ENCODE peak calls at places on chromosomes 12 and 14, in four cellular contexts. One of them, this sample, is unnamed. For H3K27me3, the result is how much of the 10 kb centered on the place peaks cover.

GRCh38 chr14:92680781-92681650 is 67.4 kb downstream of the LGMN start:
- DNase-seq in cardiac muscle cell: peak
- DNase-seq in IMR-90: peak
- DNase-seq in iPS DF 6.9: no peak
- DNase-seq in this sample: peak

GRCh38 chr14:34457186-34457585 is 4.9 kb downstream of the SPTSSA start:
- DNase-seq in cardiac muscle cell: no peak
- DNase-seq in IMR-90: no peak
- DNase-seq in iPS DF 6.9: no peak
- DNase-seq in this sample: no peak

GRCh38 chr12:96882862-96883261 is 24.2 kb upstream of the NEDD1 start:
- DNase-seq in cardiac muscle cell: no peak
- DNase-seq in IMR-90: peak
- DNase-seq in iPS DF 6.9: no peak
- DNase-seq in this sample: no peak

GRCh38 chr12:124551268-124552144 is 15.9 kb downstream of the NCOR2 start:
- DNase-seq in cardiac muscle cell: peak
- DNase-seq in IMR-90: peak
- DNase-seq in iPS DF 6.9: no peak
- DNase-seq in this sample: no peak

GRCh38 chr12:25382311-25383106 is 131.8 kb upstream of the KRAS start:
- DNase-seq in cardiac muscle cell: no peak
- DNase-seq in IMR-90: no peak
- DNase-seq in iPS DF 6.9: no peak
- DNase-seq in this sample: no peak

GRCh38 chr14:61080591-61081010 is 99.6 kb downstream of the SLC38A6 start:
- DNase-seq in cardiac muscle cell: no peak
- DNase-seq in IMR-90: peak
- DNase-seq in iPS DF 6.9: no peak
- DNase-seq in this sample: no peak

GRCh38 chr14:102985665-102986064 is 63.2 kb downstream of the AMN start:
- DNase-seq in cardiac muscle cell: no peak
- DNase-seq in IMR-90: no peak
- DNase-seq in iPS DF 6.9: no peak
- DNase-seq in this sample: no peak

GRCh38 chr12:76450690-76451089 is 102.5 kb upstream of the BBS10 start:
- DNase-seq in cardiac muscle cell: no peak
- DNase-seq in IMR-90: peak
- DNase-seq in iPS DF 6.9: no peak
- DNase-seq in this sample: no peak

GRCh38 chr14:100526057-100526456 is 61.2 kb downstream of the BEGAIN start:
- DNase-seq in cardiac muscle cell: no peak
- DNase-seq in IMR-90: no peak
- DNase-seq in iPS DF 6.9: no peak
- DNase-seq in this sample: no peak

GRCh38 chr14:47277703-47278102 is 397.7 kb downstream of the MDGA2 start:
- DNase-seq in cardiac muscle cell: no peak
- DNase-seq in IMR-90: no peak
- DNase-seq in iPS DF 6.9: no peak
- DNase-seq in this sample: no peak

GRCh38 chr14:68787235-68787727 is 5.6 kb downstream of the ZFP36L1 start:
- DNase-seq in cardiac muscle cell: no peak
- DNase-seq in IMR-90: no peak
- DNase-seq in iPS DF 6.9: no peak
- DNase-seq in this sample: no peak

GRCh38 chr14:57058319-57058718 is 210.4 kb downstream of the EXOC5 start:
- DNase-seq in cardiac muscle cell: no peak
- DNase-seq in IMR-90: no peak
- DNase-seq in iPS DF 6.9: no peak
- DNase-seq in this sample: no peak

GRCh38 chr14:80315681-80316080 is 104.4 kb upstream of the DIO2 start:
- DNase-seq in cardiac muscle cell: no peak
- DNase-seq in IMR-90: peak
- DNase-seq in iPS DF 6.9: peak
- DNase-seq in this sample: no peak

GRCh38 chr12:2803635-2804380 is 8.7 kb upstream of the ITFG2 start:
- DNase-seq in cardiac muscle cell: no peak
- DNase-seq in IMR-90: no peak
- DNase-seq in iPS DF 6.9: no peak
- DNase-seq in this sample: no peak

DNA sequence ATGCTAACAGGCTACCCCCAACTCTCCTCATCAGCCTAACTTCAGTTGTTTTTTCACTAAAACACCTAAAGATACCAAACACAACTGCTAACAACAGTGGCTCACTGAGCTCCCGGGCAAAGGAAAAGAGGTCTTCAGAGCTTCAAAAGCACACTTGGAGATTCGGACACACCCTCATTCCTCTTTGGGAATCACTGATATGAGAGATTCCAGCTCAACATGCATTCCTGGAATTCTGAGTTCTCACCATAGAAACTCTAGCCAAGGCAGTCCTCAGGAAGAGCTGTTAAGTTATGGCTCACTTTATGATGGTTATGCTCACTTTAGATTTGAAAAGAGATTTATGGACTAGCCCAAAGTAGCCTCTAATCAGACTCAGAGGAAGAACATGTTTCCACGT is 40.1 kb downstream of the STXBP6 start:
- DNase-seq in cardiac muscle cell: peak
- DNase-seq in IMR-90: peak
- DNase-seq in iPS DF 6.9: no peak
- DNase-seq in this sample: no peak
- H3K27ac ChIP-seq in cardiac muscle cell: no peak
- H3K27ac ChIP-seq in IMR-90: no peak
- H3K27ac ChIP-seq in iPS DF 6.9: no peak
- H3K27ac ChIP-seq in this sample: no peak

DNA sequence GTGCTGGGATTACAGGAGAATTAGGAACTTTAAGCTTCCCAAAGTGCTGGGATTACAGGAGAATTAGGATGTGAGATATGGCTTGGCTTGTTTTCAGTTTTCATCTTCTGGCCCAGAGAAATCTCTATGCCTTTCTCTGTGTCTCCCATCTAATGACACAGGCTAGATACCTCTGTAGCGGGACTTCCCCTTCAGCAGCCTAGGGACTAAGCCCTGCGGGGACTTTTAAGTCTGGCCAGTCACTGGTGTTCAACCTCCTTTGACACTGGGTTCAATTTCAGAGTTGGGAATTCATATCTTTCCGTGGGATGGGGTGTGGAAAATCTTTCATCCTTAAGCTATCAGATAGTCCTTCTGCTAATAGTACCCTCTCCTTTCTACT is 6.2 kb downstream of the RFC5 start:
- DNase-seq in cardiac muscle cell: no peak
- DNase-seq in IMR-90: no peak
- DNase-seq in iPS DF 6.9: no peak
- DNase-seq in this sample: no peak
- H3K27me3 ChIP-seq in cardiac muscle cell: under half
- H3K27me3 ChIP-seq in IMR-90: under half
- H3K27me3 ChIP-seq in iPS DF 6.9: under half
- H3K27me3 ChIP-seq in this sample: under half

GRCh38 chr14:58805605-58806358 is 168.0 kb downstream of the DACT1 start:
- DNase-seq in cardiac muscle cell: no peak
- DNase-seq in IMR-90: peak
- DNase-seq in iPS DF 6.9: no peak
- DNase-seq in this sample: no peak

GRCh38 chr14:58812050-58812690 is 174.4 kb downstream of the DACT1 start:
- DNase-seq in cardiac muscle cell: no peak
- DNase-seq in IMR-90: no peak
- DNase-seq in iPS DF 6.9: no peak
- DNase-seq in this sample: no peak

GRCh38 chr14:58807271-58807670 is 169.5 kb downstream of the DACT1 start:
- DNase-seq in cardiac muscle cell: no peak
- DNase-seq in IMR-90: no peak
- DNase-seq in iPS DF 6.9: no peak
- DNase-seq in this sample: no peak

GRCh38 chr14:58809520-58809919 is 171.8 kb downstream of the DACT1 start:
- DNase-seq in cardiac muscle cell: no peak
- DNase-seq in IMR-90: no peak
- DNase-seq in iPS DF 6.9: no peak
- DNase-seq in this sample: no peak

GRCh38 chr14:58808828-58809227 is 171.1 kb downstream of the DACT1 start:
- DNase-seq in cardiac muscle cell: no peak
- DNase-seq in IMR-90: peak
- DNase-seq in iPS DF 6.9: no peak
- DNase-seq in this sample: no peak
- H3K27ac ChIP-seq in cardiac muscle cell: no peak
- H3K27ac ChIP-seq in IMR-90: no peak
- H3K27ac ChIP-seq in iPS DF 6.9: no peak
- H3K27ac ChIP-seq in this sample: no peak

GRCh38 chr12:48985475-48985897 is 7.4 kb downstream of the WNT1 start:
- DNase-seq in cardiac muscle cell: peak
- DNase-seq in IMR-90: no peak
- DNase-seq in iPS DF 6.9: no peak
- DNase-seq in this sample: no peak

GRCh38 chr12:48986720-48987291 is 8.7 kb downstream of the WNT1 start:
- DNase-seq in cardiac muscle cell: no peak
- DNase-seq in IMR-90: no peak
- DNase-seq in iPS DF 6.9: no peak
- DNase-seq in this sample: no peak

GRCh38 chr12:48991247-48992050 is 7.7 kb downstream of the DDN start:
- DNase-seq in cardiac muscle cell: no peak
- DNase-seq in IMR-90: no peak
- DNase-seq in iPS DF 6.9: no peak
- DNase-seq in this sample: no peak

GRCh38 chr12:48985901-48986300 is 7.8 kb downstream of the WNT1 start:
- DNase-seq in cardiac muscle cell: no peak
- DNase-seq in IMR-90: no peak
- DNase-seq in iPS DF 6.9: no peak
- DNase-seq in this sample: no peak

DNA sequence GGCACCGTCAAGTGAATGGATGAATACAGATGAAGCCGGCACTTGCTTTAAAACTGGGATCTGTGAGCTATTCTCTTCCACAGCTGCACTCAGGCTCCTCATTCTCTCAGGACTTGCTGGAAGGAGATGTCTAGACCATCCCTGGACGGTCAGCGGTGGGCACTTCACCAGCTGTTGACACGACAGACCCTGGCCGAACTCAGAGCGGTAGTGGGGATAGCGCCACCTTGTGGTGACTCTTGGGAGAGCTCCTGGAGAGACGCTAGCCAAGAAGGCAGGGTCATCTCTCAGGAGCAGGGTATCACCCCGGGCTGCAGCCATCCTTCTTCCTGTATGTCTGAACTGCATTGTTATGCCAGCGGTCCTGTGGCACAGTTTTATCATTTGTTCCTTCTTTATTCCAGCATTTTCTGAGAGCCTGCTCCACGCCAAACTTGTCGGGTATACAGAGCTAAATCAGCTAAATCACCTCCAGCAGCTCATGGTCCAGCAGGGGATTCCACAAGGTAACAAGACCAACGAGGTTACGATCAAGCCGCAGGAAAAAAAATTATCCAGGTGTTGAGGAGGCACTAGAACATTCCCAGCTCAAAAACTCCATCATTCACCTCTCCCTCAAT is 10.0 kb downstream of the WNT1 start:
- DNase-seq in cardiac muscle cell: peak
- DNase-seq in IMR-90: peak
- DNase-seq in iPS DF 6.9: no peak
- DNase-seq in this sample: peak
- H3K27me3 ChIP-seq in cardiac muscle cell: half or more
- H3K27me3 ChIP-seq in IMR-90: half or more
- H3K27me3 ChIP-seq in iPS DF 6.9: under half
- H3K27me3 ChIP-seq in this sample: under half

This sample was measured in CD4-positive, alpha-beta T cell.